ENCODE peak calls at places on chromosomes 1 and 21, in eight cellular contexts. E, K, J, O, Z, S, Y and L are unnamed samples.

GRCh38 chr1:154220970-154221814 is 437 bp downstream of the UBAP2L start:
- DNase-seq in E (peak; percentile 77), K (peak; percentile 63), J (peak; percentile 77), O (peak; percentile 54), Z (peak; percentile 66), S (peak; percentile 44), Y (peak; percentile 67), L (peak; percentile 59)

GRCh38 chr1:40392206-40392605 is 18.7 kb downstream of the SMAP2 start:
- DNase-seq in E (no peak), K (no peak), J (no peak), O (peak; percentile 26), Z (no peak), S (peak; percentile 80), Y (no peak), L (no peak)

GRCh38 chr1:70043806-70044205 is 161.6 kb downstream of the LRRC40 start:
- DNase-seq in E (no peak), K (no peak), J (no peak), O (no peak), Z (peak; percentile 75), S (peak; percentile 86), Y (no peak), L (no peak)

GRCh38 chr1:240312872-240313271 is 221.2 kb downstream of the FMN2 start:
- DNase-seq in E (no peak), K (no peak), J (no peak), O (no peak), Z (no peak), S (peak; percentile 89), Y (no peak), L (no peak)

GRCh38 chr1:20717452-20718342 is at the start of gene KIF17:
- DNase-seq in E (peak; percentile 82), K (peak; percentile 85), J (peak; percentile 75), O (peak; percentile 74), Z (peak; percentile 86), S (peak; percentile 69), Y (peak; percentile 55), L (no peak)

GRCh38 chr1:158019177-158019868 is 25.9 kb downstream of the KIRREL1 start:
- DNase-seq in E (peak; percentile 61), K (no peak), J (no peak), O (peak; percentile 69), Z (peak; percentile 83), S (peak; percentile 98), Y (no peak), L (peak; percentile 84)

GRCh38 chr1:236575523-236575922 is 28.8 kb downstream of the HEATR1 start:
- DNase-seq in E (no peak), K (no peak), J (no peak), O (no peak), Z (no peak), S (peak; percentile 37), Y (no peak), L (no peak)

GRCh38 chr1:184930232-184930631 is 44.1 kb downstream of the NIBAN1 start:
- DNase-seq in E (no peak), K (no peak), J (no peak), O (no peak), Z (no peak), S (no peak), Y (no peak), L (no peak)

GRCh38 chr1:167100730-167101129 is 6.9 kb downstream of the STYXL2 start:
- DNase-seq in E (no peak), K (no peak), J (no peak), O (no peak), Z (no peak), S (no peak), Y (no peak), L (no peak)

GRCh38 chr1:220487297-220487820 is 40.6 kb upstream of the MARK1 start:
- DNase-seq in E (no peak), K (no peak), J (no peak), O (peak; percentile 29), Z (no peak), S (peak; percentile 62), Y (no peak), L (peak; percentile 58)

GRCh38 chr1:226548281-226549093 is at the start of gene STUM:
- DNase-seq in E (no peak), K (peak; percentile 41), J (peak; percentile 22), O (peak; percentile 55), Z (peak; percentile 82), S (peak; percentile 39), Y (no peak), L (no peak)

GRCh38 chr1:24872446-24872845 is 57.6 kb downstream of the RUNX3 start:
- DNase-seq in E (no peak), K (no peak), J (no peak), O (no peak), Z (no peak), S (no peak), Y (no peak), L (no peak)

GRCh38 chr1:210695041-210695440 is 366.3 kb downstream of the HHAT start:
- DNase-seq in E (no peak), K (no peak), J (no peak), O (no peak), Z (no peak), S (peak; percentile 51), Y (no peak), L (peak; percentile 48)

GRCh38 chr21:34513109-34513675 is 1.2 kb upstream of the KCNE1 start:
- DNase-seq in E (no peak), K (no peak), J (no peak), O (no peak), Z (no peak), S (no peak), Y (no peak), L (no peak)

GRCh38 chr1:246597340-246597739 is 31.1 kb downstream of the CNST start:
- DNase-seq in E (no peak), K (peak; percentile 35), J (no peak), O (no peak), Z (no peak), S (peak; percentile 68), Y (no peak), L (no peak)

GRCh38 chr1:234758851-234759250 is 148.9 kb upstream of the IRF2BP2 start:
- DNase-seq in E (no peak), K (no peak), J (peak; percentile 83), O (no peak), Z (no peak), S (peak; percentile 38), Y (no peak), L (no peak)

GRCh38 chr1:236868625-236869467 is 73.8 kb downstream of the MTR start:
- DNase-seq in E (peak; percentile 48), K (no peak), J (peak; percentile 34), O (peak; percentile 47), Z (peak; percentile 70), S (peak; percentile 54), Y (peak; percentile 26), L (peak; percentile 19)

GRCh38 chr1:76148460-76148859 is 73.9 kb downstream of the ST6GALNAC3 start:
- DNase-seq in E (no peak), K (no peak), J (no peak), O (no peak), Z (no peak), S (no peak), Y (no peak), L (no peak)

GRCh38 chr1:34162852-34163766 is 1.9 kb downstream of the CSMD2 start:
- DNase-seq in E (peak; percentile 76), K (peak; percentile 73), J (no peak), O (peak; percentile 76), Z (peak; percentile 87), S (peak; percentile 98), Y (no peak), L (no peak)

GRCh38 chr1:32742132-32742947 is 39.8 kb upstream of the SYNC start:
- DNase-seq in E (no peak), K (peak; percentile 43), J (no peak), O (no peak), Z (no peak), S (no peak), Y (no peak), L (peak; percentile 75)

GRCh38 chr1:113536182-113536780 is 146.0 kb downstream of the MAGI3 start:
- DNase-seq in E (no peak), K (no peak), J (no peak), O (no peak), Z (no peak), S (peak; percentile 62), Y (no peak), L (no peak)

GRCh38 chr1:221429262-221429661 is 312.6 kb downstream of the DUSP10 start:
- DNase-seq in E (no peak), K (no peak), J (no peak), O (no peak), Z (no peak), S (no peak), Y (no peak), L (no peak)

GRCh38 chr1:24745711-24746582 is 700 bp downstream of the CLIC4 start:
- DNase-seq in E (no peak), K (peak; percentile 49), J (no peak), O (no peak), Z (peak; percentile 51), S (peak; percentile 63), Y (no peak), L (peak; percentile 68)

GRCh38 chr21:34598931-34599400 is 15.9 kb downstream of the RCAN1 start:
- DNase-seq in E (no peak), K (no peak), J (no peak), O (no peak), Z (no peak), S (peak; percentile 51), Y (no peak), L (no peak)

GRCh38 chr1:77175230-77175844 is 43.9 kb downstream of the PIGK start:
- DNase-seq in E (no peak), K (no peak), J (no peak), O (peak; percentile 18), Z (peak; percentile 1), S (peak; percentile 6), Y (no peak), L (peak; percentile 45)
- H3K9me3 ChIP-seq in E (peaks cover 37% of the 10 kb centered on the region), K (no peaks in the 10 kb centered on the region), J (no peaks in the 10 kb centered on the region), O (peaks cover 5% of the 10 kb centered on the region), Z (no peaks in the 10 kb centered on the region), S (no peaks in the 10 kb centered on the region), Y (no peaks in the 10 kb centered on the region), L (peaks cover 32% of the 10 kb centered on the region)

GRCh38 chr1:18637553-18637960 is 6.9 kb downstream of the PAX7 start:
- DNase-seq in E (no peak), K (no peak), J (no peak), O (no peak), Z (no peak), S (no peak), Y (no peak), L (no peak)
- H3K27me3 ChIP-seq in E (peaks cover 98% of the 10 kb centered on the region), K (peaks cover 18% of the 10 kb centered on the region), J (peaks cover 69% of the 10 kb centered on the region), O (peaks cover 97% of the 10 kb centered on the region), Z (peaks cover 100% of the 10 kb centered on the region), S (peaks cover 75% of the 10 kb centered on the region), Y (peaks cover 71% of the 10 kb centered on the region), L (peaks cover 37% of the 10 kb centered on the region)

GRCh38 chr1:229167356-229167755 is 103.6 kb upstream of the RAB4A start:
- DNase-seq in E (no peak), K (no peak), J (no peak), O (no peak), Z (no peak), S (no peak), Y (no peak), L (no peak)
- H3K4me1 ChIP-seq in E (no peaks in the 10 kb centered on the region), K (no peaks in the 10 kb centered on the region), J (no peaks in the 10 kb centered on the region), O (no peaks in the 10 kb centered on the region), Z (no peaks in the 10 kb centered on the region), S (no peaks in the 10 kb centered on the region), Y (no peaks in the 10 kb centered on the region), L (no peaks in the 10 kb centered on the region)

DNA sequence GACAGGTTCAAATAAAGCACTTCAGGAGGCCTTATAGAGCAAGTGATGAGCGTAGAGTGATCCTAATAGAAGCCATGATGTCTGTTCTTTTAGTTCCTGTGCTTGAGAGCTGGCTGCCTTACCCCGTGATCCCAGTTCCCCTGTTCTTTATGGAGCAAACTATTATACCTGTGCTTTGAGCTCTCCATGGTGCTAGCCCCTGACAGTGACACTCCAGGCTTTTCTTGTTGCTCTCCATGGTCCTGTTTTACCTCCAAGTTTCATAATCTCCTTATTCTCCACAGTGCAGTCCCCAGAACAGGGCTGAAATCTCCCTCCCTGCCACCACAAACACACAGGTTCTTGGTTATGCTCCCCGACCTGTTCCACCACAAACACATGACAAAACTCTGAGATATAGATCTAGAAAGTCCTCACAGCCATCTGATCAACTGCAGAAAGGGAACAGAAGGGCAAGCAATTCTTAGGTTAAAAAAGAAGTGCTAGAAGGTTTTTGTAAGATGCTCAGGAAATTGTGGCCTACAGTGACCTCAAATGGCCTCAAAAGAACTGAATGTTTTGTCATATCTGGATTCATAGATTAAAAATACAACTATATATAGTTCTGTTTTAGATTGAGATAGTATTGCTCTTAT is 6.0 kb downstream of the CADM3 start:
- DNase-seq in E (no peak), K (no peak), J (peak; percentile 23), O (peak; percentile 89), Z (peak; percentile 94), S (peak; percentile 64), Y (no peak), L (peak; percentile 84)
- H3K9me3 ChIP-seq in E (no peaks in the 10 kb centered on the region), K (no peaks in the 10 kb centered on the region), J (no peaks in the 10 kb centered on the region), O (no peaks in the 10 kb centered on the region), Z (no peaks in the 10 kb centered on the region), S (no peaks in the 10 kb centered on the region), Y (no peaks in the 10 kb centered on the region), L (no peaks in the 10 kb centered on the region)